ENCODE peak calls at places on chromosomes 7 and 10, in ten cellular contexts. One of them, this sample, is unnamed.

GRCh38 chr7:36079446-36080025 is 73.5 kb upstream of the EEPD1 start:
- DNase-seq in nephron progenitor cell: no peak
- DNase-seq in GM23338: no peak
- DNase-seq in fibroblast of the aortic adventitia: no peak
- DNase-seq in progenitor cell of endocrine pancreas: no peak
- DNase-seq in HFF-Myc: no peak
- DNase-seq in Calu3: no peak
- DNase-seq in tibial nerve: no peak
- DNase-seq in endothelial cell: no peak
- DNase-seq in GM20000: no peak
- DNase-seq in this sample: no peak

GRCh38 chr7:2259480-2259879 is 17.5 kb downstream of the NUDT1 start:
- DNase-seq in nephron progenitor cell: no peak
- DNase-seq in GM23338: no peak
- DNase-seq in fibroblast of the aortic adventitia: no peak
- DNase-seq in progenitor cell of endocrine pancreas: no peak
- DNase-seq in HFF-Myc: no peak
- DNase-seq in Calu3: no peak
- DNase-seq in tibial nerve: no peak
- DNase-seq in endothelial cell: no peak
- DNase-seq in GM20000: no peak
- DNase-seq in this sample: no peak

GRCh38 chr7:111292026-111292430 is 201.1 kb downstream of the LRRN3 start:
- DNase-seq in nephron progenitor cell: no peak
- DNase-seq in GM23338: no peak
- DNase-seq in fibroblast of the aortic adventitia: peak
- DNase-seq in progenitor cell of endocrine pancreas: no peak
- DNase-seq in HFF-Myc: no peak
- DNase-seq in Calu3: no peak
- DNase-seq in tibial nerve: no peak
- DNase-seq in endothelial cell: no peak
- DNase-seq in GM20000: no peak
- DNase-seq in this sample: no peak

GRCh38 chr7:93013471-93014061 is 104.2 kb downstream of the SAMD9 start:
- DNase-seq in nephron progenitor cell: no peak
- DNase-seq in GM23338: no peak
- DNase-seq in fibroblast of the aortic adventitia: no peak
- DNase-seq in progenitor cell of endocrine pancreas: no peak
- DNase-seq in HFF-Myc: no peak
- DNase-seq in Calu3: no peak
- DNase-seq in tibial nerve: no peak
- DNase-seq in endothelial cell: no peak
- DNase-seq in GM20000: no peak
- DNase-seq in this sample: no peak

GRCh38 chr7:934469-935320 is 19.8 kb downstream of the ADAP1 start:
- DNase-seq in nephron progenitor cell: no peak
- DNase-seq in GM23338: no peak
- DNase-seq in fibroblast of the aortic adventitia: no peak
- DNase-seq in progenitor cell of endocrine pancreas: no peak
- DNase-seq in HFF-Myc: no peak
- DNase-seq in Calu3: no peak
- DNase-seq in tibial nerve: no peak
- DNase-seq in endothelial cell: no peak
- DNase-seq in GM20000: no peak
- DNase-seq in this sample: no peak

GRCh38 chr7:17682586-17682985 is 257.7 kb downstream of the SNX13 start:
- DNase-seq in nephron progenitor cell: no peak
- DNase-seq in GM23338: no peak
- DNase-seq in fibroblast of the aortic adventitia: no peak
- DNase-seq in progenitor cell of endocrine pancreas: no peak
- DNase-seq in HFF-Myc: no peak
- DNase-seq in Calu3: no peak
- DNase-seq in tibial nerve: no peak
- DNase-seq in endothelial cell: no peak
- DNase-seq in GM20000: no peak
- DNase-seq in this sample: no peak

GRCh38 chr10:109282510-109282909 is 640.8 kb downstream of the XPNPEP1 start:
- DNase-seq in nephron progenitor cell: no peak
- DNase-seq in GM23338: no peak
- DNase-seq in fibroblast of the aortic adventitia: peak
- DNase-seq in progenitor cell of endocrine pancreas: no peak
- DNase-seq in HFF-Myc: peak
- DNase-seq in Calu3: no peak
- DNase-seq in tibial nerve: no peak
- DNase-seq in endothelial cell: no peak
- DNase-seq in GM20000: no peak
- DNase-seq in this sample: peak

GRCh38 chr7:129576138-129576537 is 35.4 kb upstream of the NRF1 start:
- DNase-seq in nephron progenitor cell: no peak
- DNase-seq in GM23338: no peak
- DNase-seq in fibroblast of the aortic adventitia: no peak
- DNase-seq in progenitor cell of endocrine pancreas: no peak
- DNase-seq in HFF-Myc: no peak
- DNase-seq in Calu3: no peak
- DNase-seq in tibial nerve: no peak
- DNase-seq in endothelial cell: no peak
- DNase-seq in GM20000: no peak
- DNase-seq in this sample: no peak

GRCh38 chr7:150421831-150422230 is 28.6 kb upstream of the GIMAP8 start:
- DNase-seq in nephron progenitor cell: no peak
- DNase-seq in GM23338: no peak
- DNase-seq in fibroblast of the aortic adventitia: no peak
- DNase-seq in progenitor cell of endocrine pancreas: no peak
- DNase-seq in HFF-Myc: no peak
- DNase-seq in Calu3: no peak
- DNase-seq in tibial nerve: no peak
- DNase-seq in endothelial cell: no peak
- DNase-seq in GM20000: no peak
- DNase-seq in this sample: no peak

GRCh38 chr7:157669768-157670345 is 333.1 kb downstream of the DNAJB6 start:
- DNase-seq in nephron progenitor cell: peak
- DNase-seq in GM23338: no peak
- DNase-seq in fibroblast of the aortic adventitia: no peak
- DNase-seq in progenitor cell of endocrine pancreas: no peak
- DNase-seq in HFF-Myc: no peak
- DNase-seq in Calu3: no peak
- DNase-seq in tibial nerve: no peak
- DNase-seq in endothelial cell: no peak
- DNase-seq in GM20000: no peak
- DNase-seq in this sample: no peak

GRCh38 chr7:150923191-150923590 is 54.9 kb downstream of the KCNH2 start:
- DNase-seq in nephron progenitor cell: no peak
- DNase-seq in GM23338: no peak
- DNase-seq in fibroblast of the aortic adventitia: no peak
- DNase-seq in progenitor cell of endocrine pancreas: no peak
- DNase-seq in HFF-Myc: no peak
- DNase-seq in Calu3: no peak
- DNase-seq in tibial nerve: no peak
- DNase-seq in endothelial cell: no peak
- DNase-seq in GM20000: no peak
- DNase-seq in this sample: peak

GRCh38 chr7:34844401-34844800 is 186.4 kb downstream of the NPSR1 start:
- DNase-seq in nephron progenitor cell: no peak
- DNase-seq in GM23338: no peak
- DNase-seq in fibroblast of the aortic adventitia: no peak
- DNase-seq in progenitor cell of endocrine pancreas: no peak
- DNase-seq in HFF-Myc: no peak
- DNase-seq in Calu3: no peak
- DNase-seq in tibial nerve: no peak
- DNase-seq in endothelial cell: no peak
- DNase-seq in GM20000: no peak
- DNase-seq in this sample: no peak

GRCh38 chr10:133247681-133248333 is 10.2 kb downstream of the VENTX start:
- DNase-seq in nephron progenitor cell: no peak
- DNase-seq in GM23338: no peak
- DNase-seq in fibroblast of the aortic adventitia: no peak
- DNase-seq in progenitor cell of endocrine pancreas: no peak
- DNase-seq in HFF-Myc: no peak
- DNase-seq in Calu3: no peak
- DNase-seq in tibial nerve: no peak
- DNase-seq in endothelial cell: no peak
- DNase-seq in GM20000: no peak
- DNase-seq in this sample: no peak

GRCh38 chr7:93279541-93279940 is 47.4 kb downstream of the VPS50 start:
- DNase-seq in nephron progenitor cell: no peak
- DNase-seq in GM23338: no peak
- DNase-seq in fibroblast of the aortic adventitia: no peak
- DNase-seq in progenitor cell of endocrine pancreas: no peak
- DNase-seq in HFF-Myc: no peak
- DNase-seq in Calu3: no peak
- DNase-seq in tibial nerve: no peak
- DNase-seq in endothelial cell: no peak
- DNase-seq in GM20000: no peak
- DNase-seq in this sample: no peak

DNA sequence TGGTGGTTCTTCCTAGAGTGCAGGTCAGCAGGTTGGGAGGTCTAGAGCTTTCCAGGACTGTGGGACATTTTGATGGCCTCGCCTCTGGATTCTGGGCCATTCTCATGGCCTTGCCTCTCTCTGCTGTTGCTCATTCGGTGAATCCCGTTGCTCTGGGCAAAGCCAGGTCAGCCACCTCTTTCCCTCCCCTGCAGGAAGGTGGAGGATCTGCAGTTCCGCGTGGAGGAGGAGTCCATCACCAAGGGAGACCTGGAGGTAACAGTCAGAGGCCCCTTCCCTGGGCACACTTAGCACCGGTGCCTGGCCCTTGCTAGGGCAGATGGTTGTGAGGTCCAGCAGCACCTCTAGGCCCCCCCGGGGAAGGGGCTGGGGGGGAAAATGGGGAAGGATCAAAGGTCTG is 74.9 kb downstream of the CLIP2 start:
- DNase-seq in nephron progenitor cell: no peak
- DNase-seq in GM23338: peak
- DNase-seq in fibroblast of the aortic adventitia: no peak
- DNase-seq in progenitor cell of endocrine pancreas: no peak
- DNase-seq in HFF-Myc: no peak
- DNase-seq in Calu3: no peak
- DNase-seq in tibial nerve: no peak
- DNase-seq in endothelial cell: peak
- DNase-seq in GM20000: no peak
- DNase-seq in this sample: peak
- TF ChIP-seq CTCF in nephron progenitor cell: peak
- TF ChIP-seq CTCF in GM23338: peak
- TF ChIP-seq CTCF in fibroblast of the aortic adventitia: peak
- TF ChIP-seq CTCF in progenitor cell of endocrine pancreas: peak
- TF ChIP-seq CTCF in HFF-Myc: peak
- TF ChIP-seq CTCF in Calu3: no peak
- TF ChIP-seq CTCF in tibial nerve: no peak
- TF ChIP-seq CTCF in endothelial cell: peak
- TF ChIP-seq CTCF in GM20000: no peak
- TF ChIP-seq CTCF in this sample: peak

GRCh38 chr10:69768386-69768785 is 33.3 kb upstream of the COL13A1 start:
- DNase-seq in nephron progenitor cell: no peak
- DNase-seq in GM23338: no peak
- DNase-seq in fibroblast of the aortic adventitia: no peak
- DNase-seq in progenitor cell of endocrine pancreas: no peak
- DNase-seq in HFF-Myc: no peak
- DNase-seq in Calu3: no peak
- DNase-seq in tibial nerve: no peak
- DNase-seq in endothelial cell: no peak
- DNase-seq in GM20000: no peak
- DNase-seq in this sample: no peak

GRCh38 chr10:69772933-69773704 is 28.6 kb upstream of the COL13A1 start:
- DNase-seq in nephron progenitor cell: no peak
- DNase-seq in GM23338: no peak
- DNase-seq in fibroblast of the aortic adventitia: no peak
- DNase-seq in progenitor cell of endocrine pancreas: no peak
- DNase-seq in HFF-Myc: no peak
- DNase-seq in Calu3: no peak
- DNase-seq in tibial nerve: no peak
- DNase-seq in endothelial cell: no peak
- DNase-seq in GM20000: no peak
- DNase-seq in this sample: no peak

GRCh38 chr10:69774596-69774995 is 27.1 kb upstream of the COL13A1 start:
- DNase-seq in nephron progenitor cell: no peak
- DNase-seq in GM23338: no peak
- DNase-seq in fibroblast of the aortic adventitia: no peak
- DNase-seq in progenitor cell of endocrine pancreas: no peak
- DNase-seq in HFF-Myc: no peak
- DNase-seq in Calu3: no peak
- DNase-seq in tibial nerve: no peak
- DNase-seq in endothelial cell: no peak
- DNase-seq in GM20000: no peak
- DNase-seq in this sample: peak

GRCh38 chr10:69766161-69766910 is 35.4 kb upstream of the COL13A1 start:
- DNase-seq in nephron progenitor cell: no peak
- DNase-seq in GM23338: no peak
- DNase-seq in fibroblast of the aortic adventitia: peak
- DNase-seq in progenitor cell of endocrine pancreas: no peak
- DNase-seq in HFF-Myc: no peak
- DNase-seq in Calu3: no peak
- DNase-seq in tibial nerve: no peak
- DNase-seq in endothelial cell: no peak
- DNase-seq in GM20000: no peak
- DNase-seq in this sample: no peak

GRCh38 chr10:69769395-69769989 is 32.2 kb upstream of the COL13A1 start:
- DNase-seq in nephron progenitor cell: no peak
- DNase-seq in GM23338: peak
- DNase-seq in fibroblast of the aortic adventitia: peak
- DNase-seq in progenitor cell of endocrine pancreas: no peak
- DNase-seq in HFF-Myc: peak
- DNase-seq in Calu3: peak
- DNase-seq in tibial nerve: no peak
- DNase-seq in endothelial cell: no peak
- DNase-seq in GM20000: no peak
- DNase-seq in this sample: peak
- TF ChIP-seq CTCF in nephron progenitor cell: no peak
- TF ChIP-seq CTCF in GM23338: no peak
- TF ChIP-seq CTCF in fibroblast of the aortic adventitia: no peak
- TF ChIP-seq CTCF in progenitor cell of endocrine pancreas: no peak
- TF ChIP-seq CTCF in HFF-Myc: no peak
- TF ChIP-seq CTCF in Calu3: no peak
- TF ChIP-seq CTCF in tibial nerve: no peak
- TF ChIP-seq CTCF in endothelial cell: no peak
- TF ChIP-seq CTCF in GM20000: no peak
- TF ChIP-seq CTCF in this sample: no peak

DNA sequence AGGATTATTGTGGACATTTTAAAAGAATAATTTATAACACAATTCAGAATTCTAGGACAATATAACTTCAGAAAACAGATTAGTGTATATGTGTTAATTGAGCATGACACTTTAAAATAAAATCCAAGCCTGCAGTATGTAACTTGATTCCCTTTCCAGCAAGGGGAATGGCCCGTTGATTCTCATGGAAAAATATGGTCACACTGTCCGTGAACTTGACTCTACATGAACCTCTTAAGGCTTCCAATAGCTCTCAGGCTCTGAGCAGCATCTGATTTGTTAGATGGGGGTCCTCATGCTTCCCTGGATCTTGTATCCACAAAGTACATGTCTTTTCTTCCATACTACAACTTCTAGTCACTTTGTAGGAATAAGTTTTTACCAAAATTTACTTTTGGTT is 85.5 kb upstream of the AKR1E2 start:
- DNase-seq in nephron progenitor cell: no peak
- DNase-seq in GM23338: no peak
- DNase-seq in fibroblast of the aortic adventitia: no peak
- DNase-seq in progenitor cell of endocrine pancreas: no peak
- DNase-seq in HFF-Myc: no peak
- DNase-seq in Calu3: no peak
- DNase-seq in tibial nerve: no peak
- DNase-seq in endothelial cell: no peak
- DNase-seq in GM20000: no peak
- DNase-seq in this sample: no peak
- TF ChIP-seq CTCF in nephron progenitor cell: no peak
- TF ChIP-seq CTCF in GM23338: no peak
- TF ChIP-seq CTCF in fibroblast of the aortic adventitia: no peak
- TF ChIP-seq CTCF in progenitor cell of endocrine pancreas: no peak
- TF ChIP-seq CTCF in HFF-Myc: no peak
- TF ChIP-seq CTCF in Calu3: no peak
- TF ChIP-seq CTCF in tibial nerve: no peak
- TF ChIP-seq CTCF in endothelial cell: no peak
- TF ChIP-seq CTCF in GM20000: no peak
- TF ChIP-seq CTCF in this sample: no peak

GRCh38 chr7:30682131-30683083 is at the start of gene CRHR2:
- DNase-seq in nephron progenitor cell: peak
- DNase-seq in GM23338: peak
- DNase-seq in fibroblast of the aortic adventitia: no peak
- DNase-seq in progenitor cell of endocrine pancreas: peak
- DNase-seq in HFF-Myc: no peak
- DNase-seq in Calu3: no peak
- DNase-seq in tibial nerve: no peak
- DNase-seq in endothelial cell: peak
- DNase-seq in GM20000: peak
- DNase-seq in this sample: no peak
- TF ChIP-seq CTCF in nephron progenitor cell: peak
- TF ChIP-seq CTCF in GM23338: peak
- TF ChIP-seq CTCF in fibroblast of the aortic adventitia: no peak
- TF ChIP-seq CTCF in progenitor cell of endocrine pancreas: peak
- TF ChIP-seq CTCF in HFF-Myc: peak
- TF ChIP-seq CTCF in Calu3: peak
- TF ChIP-seq CTCF in tibial nerve: peak
- TF ChIP-seq CTCF in endothelial cell: peak
- TF ChIP-seq CTCF in GM20000: no peak
- TF ChIP-seq CTCF in this sample: no peak

This sample was measured in PC-3.